ENCODE peak calls at places on chromosomes 7 and 10, in six cellular contexts. J is ovary, W is hepatocyte, S is psoas muscle, Y is HCT116, U is heart left ventricle. Q is an unnamed sample. For H3K4me1, the result is how much of the 10 kb centered on the place peaks cover.

GRCh38 chr10:104591451-104591850 is 49.6 kb upstream of the SORCS3 start:
- DNase-seq in J (no peak), W (no peak), S (no peak), Y (no peak), U (no peak), Q (no peak)

GRCh38 chr10:97882142-97883091 is 32.8 kb downstream of the GOLGA7B start:
- DNase-seq in J (no peak), W (no peak), S (no peak), Y (peak), U (no peak), Q (no peak)

GRCh38 chr10:71974489-71975011 is 10.4 kb downstream of the CHST3 start:
- DNase-seq in J (no peak), W (no peak), S (peak), Y (peak), U (no peak), Q (no peak)

GRCh38 chr10:84530724-84531325 is 202.4 kb downstream of the CCSER2 start:
- DNase-seq in J (no peak), W (no peak), S (no peak), Y (no peak), U (no peak), Q (no peak)

GRCh38 chr10:3493621-3494020 is 291.4 kb downstream of the KLF6 start:
- DNase-seq in J (no peak), W (no peak), S (no peak), Y (no peak), U (no peak), Q (no peak)

GRCh38 chr7:101814996-101815825 is 2.2 kb upstream of the CUX1 start:
- DNase-seq in J (peak), W (peak), S (peak), Y (no peak), U (peak), Q (peak)

GRCh38 chr7:24318326-24318725 is 34.3 kb downstream of the NPY start:
- DNase-seq in J (no peak), W (peak), S (no peak), Y (peak), U (no peak), Q (no peak)

GRCh38 chr7:5695037-5695708 is 86.3 kb downstream of the RNF216 start:
- DNase-seq in J (no peak), W (peak), S (no peak), Y (no peak), U (peak), Q (peak)

GRCh38 chr7:3138206-3138605 is 94.5 kb upstream of the CARD11 start:
- DNase-seq in J (no peak), W (no peak), S (no peak), Y (no peak), U (no peak), Q (no peak)

GRCh38 chr10:77511498-77512218 is 126.0 kb downstream of the KCNMA1 start:
- DNase-seq in J (no peak), W (no peak), S (no peak), Y (no peak), U (no peak), Q (no peak)

GRCh38 chr7:80224416-80224815 is 89.8 kb downstream of the GNAI1 start:
- DNase-seq in J (no peak), W (no peak), S (no peak), Y (no peak), U (no peak), Q (no peak)

GRCh38 chr7:90396420-90396819 is 6.8 kb upstream of the CLDN12 start:
- DNase-seq in J (no peak), W (no peak), S (no peak), Y (no peak), U (no peak), Q (no peak)

GRCh38 chr10:29392376-29393021 is 103.6 kb downstream of the LYZL1 start:
- DNase-seq in J (no peak), W (peak), S (no peak), Y (no peak), U (no peak), Q (peak)

GRCh38 chr10:91006001-91006751 is 85.3 kb upstream of the ANKRD1 start:
- DNase-seq in J (peak), W (peak), S (peak), Y (peak), U (no peak), Q (no peak)

GRCh38 chr7:134892002-134892693 is 94.2 kb upstream of the AGBL3 start:
- DNase-seq in J (no peak), W (no peak), S (no peak), Y (no peak), U (no peak), Q (no peak)

GRCh38 chr10:20233423-20233822 is 417.2 kb downstream of the PLXDC2 start:
- DNase-seq in J (no peak), W (no peak), S (no peak), Y (no peak), U (no peak), Q (no peak)

DNA sequence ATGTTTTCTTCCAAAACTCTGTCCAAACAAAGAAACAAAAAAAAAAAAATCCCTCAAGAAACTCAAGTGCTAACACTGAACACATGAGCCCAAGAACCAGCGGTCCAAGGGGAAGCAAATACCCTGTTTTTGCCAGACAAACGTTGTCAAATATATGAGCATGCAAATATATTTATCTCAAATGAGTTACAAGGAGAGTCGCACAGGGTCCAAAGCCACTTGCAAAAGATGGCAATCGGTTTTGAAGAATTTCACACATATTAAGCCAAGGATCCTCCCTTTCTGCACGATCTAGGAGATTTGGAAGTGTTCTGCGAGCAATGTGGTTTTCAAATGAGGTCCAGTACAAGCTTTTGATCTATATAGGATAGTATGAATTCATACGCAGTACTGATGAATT is 23.2 kb upstream of the EMX2 start:
- DNase-seq in J (no peak), W (no peak), S (no peak), Y (no peak), U (no peak), Q (no peak)
- H3K4me1 ChIP-seq in J (under half), W (under half), S (under half), Y (under half), U (under half), Q (under half)

GRCh38 chr7:42222119-42222518 is 14.9 kb downstream of the GLI3 start:
- DNase-seq in J (no peak), W (no peak), S (no peak), Y (no peak), U (no peak), Q (no peak)
- H3K4me1 ChIP-seq in J (under half), W (under half), S (under half), Y (under half), U (under half), Q (under half)

GRCh38 chr7:117323877-117324699 is 1.2 kb upstream of the WNT2 start:
- DNase-seq in J (peak), W (peak), S (peak), Y (no peak), U (peak), Q (peak)
- H3K4me1 ChIP-seq in J (under half), W (under half), S (under half), Y (under half), U (under half), Q (under half)

DNA sequence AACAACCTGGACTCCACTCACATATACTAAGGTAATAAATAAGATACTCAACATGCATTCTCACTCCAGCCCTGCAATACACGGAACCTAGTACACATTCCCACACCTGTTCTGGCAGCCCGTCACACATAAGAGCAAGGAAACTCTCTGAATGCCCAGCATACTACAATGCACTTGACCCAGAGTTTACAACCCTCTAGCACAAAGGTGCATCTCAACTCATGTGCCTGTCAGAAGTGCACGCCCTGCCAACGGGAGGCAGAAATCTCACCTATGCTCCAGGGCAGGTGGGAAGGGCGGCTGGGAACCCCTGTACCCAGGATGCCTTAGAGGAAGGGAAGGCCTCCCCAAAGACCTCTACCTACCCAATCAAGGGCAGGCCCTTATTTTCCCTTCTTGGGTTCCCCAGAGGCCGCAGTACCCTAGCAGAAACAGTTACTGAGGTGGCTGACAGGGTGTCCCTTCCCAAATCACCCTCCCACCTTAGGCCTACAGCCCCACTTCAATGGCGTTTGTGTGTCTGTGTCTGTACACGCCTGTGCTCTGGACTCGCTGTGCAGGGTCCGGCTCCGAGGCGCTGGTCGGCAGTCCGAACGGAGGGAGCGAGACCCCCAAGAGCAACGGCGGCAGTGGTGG is 2.0 kb downstream of the EVX1 start:
- DNase-seq in J (no peak), W (no peak), S (no peak), Y (no peak), U (no peak), Q (no peak)
- H3K4me1 ChIP-seq in J (under half), W (under half), S (under half), Y (under half), U (under half), Q (under half)

GRCh38 chr7:36165802-36166201 is 12.7 kb downstream of the EEPD1 start:
- DNase-seq in J (no peak), W (no peak), S (no peak), Y (no peak), U (no peak), Q (no peak)
- H3K4me1 ChIP-seq in J (under half), W (under half), S (under half), Y (under half), U (under half), Q (under half)

GRCh38 chr7:129008645-129009414 is 46.1 kb downstream of the TNPO3 start:
- DNase-seq in J (no peak), W (no peak), S (no peak), Y (no peak), U (no peak), Q (no peak)

GRCh38 chr7:129010075-129010474 is 44.8 kb downstream of the TNPO3 start:
- DNase-seq in J (no peak), W (no peak), S (no peak), Y (no peak), U (no peak), Q (no peak)

GRCh38 chr7:129005186-129005585 is 49.7 kb downstream of the TNPO3 start:
- DNase-seq in J (no peak), W (no peak), S (no peak), Y (no peak), U (no peak), Q (no peak)

GRCh38 chr7:129009437-129009836 is 45.5 kb downstream of the TNPO3 start:
- DNase-seq in J (no peak), W (no peak), S (no peak), Y (no peak), U (no peak), Q (no peak)

GRCh38 chr7:129006636-129007414 is 48.1 kb downstream of the TNPO3 start:
- DNase-seq in J (no peak), W (no peak), S (no peak), Y (no peak), U (no peak), Q (no peak)
- H3K4me1 ChIP-seq in J (under half), W (under half), S (under half), Y (under half), U (under half), Q (under half)

GRCh38 chr10:124685251-124685650 is 58.9 kb downstream of the FAM53B start:
- DNase-seq in J (no peak), W (no peak), S (peak), Y (no peak), U (peak), Q (no peak)

GRCh38 chr10:124686707-124687376 is 57.3 kb downstream of the FAM53B start:
- DNase-seq in J (no peak), W (no peak), S (peak), Y (no peak), U (peak), Q (peak)

GRCh38 chr10:124681626-124682552 is 62.3 kb downstream of the FAM53B start:
- DNase-seq in J (no peak), W (no peak), S (peak), Y (no peak), U (no peak), Q (peak)

GRCh38 chr10:124681091-124681490 is 63.1 kb downstream of the FAM53B start:
- DNase-seq in J (no peak), W (no peak), S (no peak), Y (no peak), U (no peak), Q (no peak)

DNA sequence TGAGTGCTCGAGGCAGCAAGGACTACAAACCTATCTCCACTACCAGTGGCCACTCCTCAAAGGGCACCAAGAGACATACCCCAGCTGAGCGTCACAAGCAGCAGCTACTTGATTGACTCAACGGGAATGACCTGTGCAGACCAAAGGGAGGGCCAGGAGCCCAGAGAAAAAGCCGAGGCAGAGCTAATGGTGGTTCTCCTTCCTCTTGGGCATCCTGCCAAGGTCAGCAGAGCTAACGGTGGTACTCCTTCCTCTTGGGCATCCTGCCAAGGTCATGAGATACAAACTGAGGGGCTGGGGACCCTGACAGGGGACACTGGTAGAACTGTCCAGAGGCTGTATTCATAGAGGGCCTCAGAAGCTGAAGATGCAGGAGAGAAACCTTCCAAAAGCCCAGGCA is 60.4 kb downstream of the FAM53B start:
- DNase-seq in J (no peak), W (no peak), S (peak), Y (no peak), U (peak), Q (no peak)
- H3K4me1 ChIP-seq in J (under half), W (under half), S (half or more), Y (under half), U (half or more), Q (half or more)

GRCh38 chr10:18196806-18197550 is 56.8 kb downstream of the CACNB2 start:
- DNase-seq in J (no peak), W (no peak), S (no peak), Y (no peak), U (no peak), Q (no peak)
- H3K4me1 ChIP-seq in J (under half), W (under half), S (under half), Y (under half), U (under half), Q (under half)

GRCh38 chr10:80201592-80202256 is 3.6 kb downstream of the ANXA11 start:
- DNase-seq in J (no peak), W (no peak), S (peak), Y (no peak), U (peak), Q (no peak)

GRCh38 chr10:80203835-80204148 is 1.5 kb downstream of the ANXA11 start:
- DNase-seq in J (no peak), W (no peak), S (no peak), Y (no peak), U (no peak), Q (no peak)

GRCh38 chr10:80204801-80205477 is 398 bp downstream of the ANXA11 start:
- DNase-seq in J (peak), W (peak), S (peak), Y (no peak), U (peak), Q (no peak)

GRCh38 chr10:80204193-80204714 is 1.1 kb downstream of the ANXA11 start:
- DNase-seq in J (no peak), W (peak), S (peak), Y (no peak), U (peak), Q (no peak)

GRCh38 chr10:80202934-80203834 is 2.2 kb downstream of the ANXA11 start:
- DNase-seq in J (peak), W (peak), S (peak), Y (peak), U (peak), Q (peak)
- H3K4me1 ChIP-seq in J (under half), W (half or more), S (half or more), Y (half or more), U (half or more), Q (half or more)